ENCODE peak calls at places on chromosomes 11 and 22, in seven cellular contexts. W is sciatic nerve; O is psoas muscle; J is memory B cell; U is aorta; Q is esophagus mucosa; P is activated CD8-positive, alpha-beta memory T cell treated with anti-CD3 and anti-CD28 coated beads, Interleukin-2, amount 10 ng/mL, durations not matched to agents 7 days and 5 days. C is an unnamed sample.

GRCh38 chr11:14336507-14337503 is 22.2 kb downstream of the RRAS2 start:
- ATAC-seq in Q (peak; percentile 99), J (no peak), W (no peak), O (peak; percentile 89), U (no peak), P (peak; percentile 95), C (peak; percentile 97)

GRCh38 chr11:42812408-42812807 is 499.4 kb upstream of the API5 start:
- ATAC-seq in J (no peak), Q (no peak), W (no peak), O (no peak), P (no peak), U (no peak), C (no peak)

GRCh38 chr22:39214383-39215069 is 30.3 kb downstream of the PDGFB start:
- ATAC-seq in W (no peak), P (no peak), O (no peak), Q (peak; percentile 89), J (no peak), U (no peak), C (no peak)

GRCh38 chr22:19910180-19910744 is 31.3 kb upstream of the COMT start:
- ATAC-seq in W (no peak), J (no peak), O (no peak), Q (no peak), U (no peak), P (no peak), C (no peak)

GRCh38 chr11:45158210-45158644 is 11.8 kb downstream of the PRDM11 start:
- ATAC-seq in W (peak; percentile 37), P (no peak), J (no peak), Q (peak; percentile 94), U (no peak), O (peak; percentile 29), C (no peak)

GRCh38 chr11:46917109-46918086 is 952 bp downstream of the LRP4 start:
- ATAC-seq in U (no peak), W (peak; percentile 31), P (peak; percentile 21), O (no peak), J (peak; percentile 10), Q (no peak), C (peak; percentile 14)

GRCh38 chr22:40240671-40241070 is 62.9 kb downstream of the TNRC6B start:
- ATAC-seq in U (no peak), P (peak; percentile 38), J (peak; percentile 49), Q (no peak), O (no peak), W (no peak), C (peak; percentile 9)

GRCh38 chr11:19122966-19123615 is 6.1 kb downstream of the ZDHHC13 start:
- ATAC-seq in P (no peak), O (no peak), Q (peak; percentile 91), W (no peak), U (no peak), J (no peak), C (no peak)

GRCh38 chr11:43788394-43788793 is 92.2 kb upstream of the ALKBH3 start:
- ATAC-seq in W (peak; percentile 52), O (no peak), U (no peak), Q (no peak), J (peak; percentile 92), P (no peak), C (no peak)

GRCh38 chr11:115672999-115673411 is 168.8 kb upstream of the CADM1 start:
- ATAC-seq in J (no peak), U (peak; percentile 55), P (no peak), Q (peak; percentile 63), O (peak; percentile 86), W (peak; percentile 95), C (no peak)

GRCh38 chr22:38921801-38922200 is 35.6 kb upstream of the APOBEC3A start:
- ATAC-seq in J (no peak), Q (no peak), U (no peak), P (no peak), O (no peak), W (no peak), C (no peak)

GRCh38 chr11:61812736-61813411 is 3.9 kb downstream of the FADS1 start:
- ATAC-seq in U (no peak), J (no peak), Q (no peak), W (no peak), P (no peak), O (no peak), C (no peak)

GRCh38 chr22:26372890-26373289 is 56.2 kb upstream of the ASPHD2 start:
- ATAC-seq in O (no peak), W (no peak), U (no peak), J (no peak), Q (no peak), P (no peak), C (no peak)

GRCh38 chr11:45321031-45321595 is 35.0 kb upstream of the SYT13 start:
- ATAC-seq in P (no peak), J (no peak), O (no peak), Q (no peak), W (no peak), U (no peak), C (no peak)

GRCh38 chr11:44437122-44437521 is 127.2 kb upstream of the ALX4 start:
- ATAC-seq in Q (no peak), O (no peak), U (no peak), P (no peak), W (no peak), J (no peak), C (no peak)

GRCh38 chr22:43345761-43346261 is 2.6 kb upstream of the SCUBE1 start:
- ATAC-seq in U (no peak), Q (no peak), P (peak; percentile 75), O (peak; percentile 12), W (peak; percentile 21), J (no peak), C (peak; percentile 77)

GRCh38 chr11:108838804-108839128 is 173.9 kb downstream of the DDX10 start:
- ATAC-seq in P (no peak), W (no peak), U (no peak), J (no peak), O (no peak), Q (peak; percentile 81), C (no peak)

GRCh38 chr22:19114984-19115552 is 7.1 kb downstream of the DGCR2 start:
- ATAC-seq in Q (no peak), J (no peak), W (no peak), U (peak; percentile 6), O (peak; percentile 24), P (no peak), C (no peak)

GRCh38 chr22:38735465-38736256 is 20.1 kb downstream of the SUN2 start:
- ATAC-seq in O (no peak), W (no peak), J (peak; percentile 20), P (no peak), Q (peak; percentile 28), U (no peak), C (peak; percentile 13)

GRCh38 chr11:96854425-96854824 is 464.6 kb downstream of the JRKL start:
- ATAC-seq in J (no peak), W (no peak), Q (no peak), O (no peak), U (no peak), P (no peak), C (no peak)

GRCh38 chr11:19697721-19698121 is 14.9 kb upstream of the NAV2 start:
- ATAC-seq in O (peak; percentile 42), U (no peak), Q (no peak), J (no peak), P (no peak), W (no peak), C (no peak)

GRCh38 chr11:14611939-14612338 is 31.7 kb upstream of the PDE3B start:
- ATAC-seq in Q (no peak), J (no peak), P (peak; percentile 36), U (no peak), O (no peak), W (peak; percentile 50), C (peak; percentile 96)

GRCh38 chr22:49427941-49428340 is 399.7 kb downstream of the BRD1 start:
- ATAC-seq in W (no peak), Q (no peak), P (no peak), U (no peak), O (no peak), J (no peak), C (no peak)

GRCh38 chr11:83682645-83682973 is 396.4 kb upstream of the CCDC90B start:
- ATAC-seq in Q (peak; percentile 79), U (no peak), O (no peak), P (no peak), J (peak; percentile 82), W (no peak), C (no peak)